ENCODE peak calls at places on chromosomes 5 and 9, in ten cellular contexts. One of them, this sample, is unnamed.

GRCh38 chr5:76521240-76521758 is 101.9 kb downstream of the F2RL2 start:
- DNase-seq in hippocampal formation: no peak
- DNase-seq in occipital lobe: no peak
- DNase-seq in SHP77: no peak
- DNase-seq in EL: peak
- DNase-seq in stomach: no peak
- DNase-seq in left ventricle myocardium inferior: no peak
- DNase-seq in bronchial epithelial cell: peak
- DNase-seq in cardiac muscle cell: peak
- DNase-seq in fibroblast of pulmonary artery: peak
- DNase-seq in this sample: no peak

GRCh38 chr5:158124606-158125316 is 265.8 kb upstream of the CLINT1 start:
- DNase-seq in hippocampal formation: no peak
- DNase-seq in occipital lobe: no peak
- DNase-seq in SHP77: no peak
- DNase-seq in EL: no peak
- DNase-seq in stomach: no peak
- DNase-seq in left ventricle myocardium inferior: no peak
- DNase-seq in bronchial epithelial cell: no peak
- DNase-seq in cardiac muscle cell: no peak
- DNase-seq in fibroblast of pulmonary artery: no peak
- DNase-seq in this sample: no peak

GRCh38 chr5:53819482-53819881 is 259.0 kb downstream of the NDUFS4 start:
- DNase-seq in hippocampal formation: no peak
- DNase-seq in occipital lobe: no peak
- DNase-seq in SHP77: no peak
- DNase-seq in EL: no peak
- DNase-seq in stomach: no peak
- DNase-seq in left ventricle myocardium inferior: no peak
- DNase-seq in bronchial epithelial cell: no peak
- DNase-seq in cardiac muscle cell: no peak
- DNase-seq in fibroblast of pulmonary artery: no peak
- DNase-seq in this sample: no peak

GRCh38 chr9:126057461-126057860 is 269.2 kb upstream of the MVB12B start:
- DNase-seq in hippocampal formation: no peak
- DNase-seq in occipital lobe: no peak
- DNase-seq in SHP77: no peak
- DNase-seq in EL: no peak
- DNase-seq in stomach: no peak
- DNase-seq in left ventricle myocardium inferior: no peak
- DNase-seq in bronchial epithelial cell: no peak
- DNase-seq in cardiac muscle cell: no peak
- DNase-seq in fibroblast of pulmonary artery: no peak
- DNase-seq in this sample: no peak

GRCh38 chr9:13863112-13863511 is 450.8 kb downstream of the NFIB start:
- DNase-seq in hippocampal formation: peak
- DNase-seq in occipital lobe: peak
- DNase-seq in SHP77: no peak
- DNase-seq in EL: no peak
- DNase-seq in stomach: no peak
- DNase-seq in left ventricle myocardium inferior: peak
- DNase-seq in bronchial epithelial cell: no peak
- DNase-seq in cardiac muscle cell: peak
- DNase-seq in fibroblast of pulmonary artery: peak
- DNase-seq in this sample: no peak

GRCh38 chr9:106797299-106797698 is 65.7 kb upstream of the ZNF462 start:
- DNase-seq in hippocampal formation: no peak
- DNase-seq in occipital lobe: no peak
- DNase-seq in SHP77: no peak
- DNase-seq in EL: peak
- DNase-seq in stomach: no peak
- DNase-seq in left ventricle myocardium inferior: no peak
- DNase-seq in bronchial epithelial cell: peak
- DNase-seq in cardiac muscle cell: no peak
- DNase-seq in fibroblast of pulmonary artery: no peak
- DNase-seq in this sample: no peak

GRCh38 chr9:3698531-3698930 is 172.7 kb upstream of the RFX3 start:
- DNase-seq in hippocampal formation: no peak
- DNase-seq in occipital lobe: no peak
- DNase-seq in SHP77: no peak
- DNase-seq in EL: no peak
- DNase-seq in stomach: no peak
- DNase-seq in left ventricle myocardium inferior: no peak
- DNase-seq in bronchial epithelial cell: no peak
- DNase-seq in cardiac muscle cell: no peak
- DNase-seq in fibroblast of pulmonary artery: no peak
- DNase-seq in this sample: no peak

GRCh38 chr9:101705135-101705661 is 33.2 kb downstream of the GRIN3A start:
- DNase-seq in hippocampal formation: peak
- DNase-seq in occipital lobe: no peak
- DNase-seq in SHP77: peak
- DNase-seq in EL: peak
- DNase-seq in stomach: no peak
- DNase-seq in left ventricle myocardium inferior: peak
- DNase-seq in bronchial epithelial cell: peak
- DNase-seq in cardiac muscle cell: no peak
- DNase-seq in fibroblast of pulmonary artery: no peak
- DNase-seq in this sample: peak

GRCh38 chr9:128494108-128494742 is 10.3 kb upstream of the GLE1 start:
- DNase-seq in hippocampal formation: no peak
- DNase-seq in occipital lobe: no peak
- DNase-seq in SHP77: peak
- DNase-seq in EL: no peak
- DNase-seq in stomach: peak
- DNase-seq in left ventricle myocardium inferior: peak
- DNase-seq in bronchial epithelial cell: no peak
- DNase-seq in cardiac muscle cell: peak
- DNase-seq in fibroblast of pulmonary artery: peak
- DNase-seq in this sample: peak

GRCh38 chr9:134570151-134570621 is 71.4 kb upstream of the COL5A1 start:
- DNase-seq in hippocampal formation: no peak
- DNase-seq in occipital lobe: no peak
- DNase-seq in SHP77: no peak
- DNase-seq in EL: no peak
- DNase-seq in stomach: peak
- DNase-seq in left ventricle myocardium inferior: peak
- DNase-seq in bronchial epithelial cell: no peak
- DNase-seq in cardiac muscle cell: no peak
- DNase-seq in fibroblast of pulmonary artery: no peak
- DNase-seq in this sample: no peak

GRCh38 chr5:56075361-56075760 is 80.6 kb upstream of the IL6ST start:
- DNase-seq in hippocampal formation: no peak
- DNase-seq in occipital lobe: no peak
- DNase-seq in SHP77: no peak
- DNase-seq in EL: no peak
- DNase-seq in stomach: no peak
- DNase-seq in left ventricle myocardium inferior: peak
- DNase-seq in bronchial epithelial cell: no peak
- DNase-seq in cardiac muscle cell: peak
- DNase-seq in fibroblast of pulmonary artery: peak
- DNase-seq in this sample: no peak

GRCh38 chr9:82970359-82970758 is 92.6 kb downstream of the RASEF start:
- DNase-seq in hippocampal formation: no peak
- DNase-seq in occipital lobe: no peak
- DNase-seq in SHP77: no peak
- DNase-seq in EL: no peak
- DNase-seq in stomach: no peak
- DNase-seq in left ventricle myocardium inferior: no peak
- DNase-seq in bronchial epithelial cell: peak
- DNase-seq in cardiac muscle cell: no peak
- DNase-seq in fibroblast of pulmonary artery: no peak
- DNase-seq in this sample: no peak

GRCh38 chr5:43700591-43700990 is 97.6 kb downstream of the NNT start:
- DNase-seq in hippocampal formation: no peak
- DNase-seq in occipital lobe: no peak
- DNase-seq in SHP77: no peak
- DNase-seq in EL: no peak
- DNase-seq in stomach: no peak
- DNase-seq in left ventricle myocardium inferior: no peak
- DNase-seq in bronchial epithelial cell: no peak
- DNase-seq in cardiac muscle cell: no peak
- DNase-seq in fibroblast of pulmonary artery: no peak
- DNase-seq in this sample: no peak

GRCh38 chr5:23451156-23451555 is 56.3 kb upstream of the PRDM9 start:
- DNase-seq in hippocampal formation: no peak
- DNase-seq in occipital lobe: no peak
- DNase-seq in SHP77: no peak
- DNase-seq in EL: no peak
- DNase-seq in stomach: no peak
- DNase-seq in left ventricle myocardium inferior: no peak
- DNase-seq in bronchial epithelial cell: peak
- DNase-seq in cardiac muscle cell: no peak
- DNase-seq in fibroblast of pulmonary artery: no peak
- DNase-seq in this sample: no peak

GRCh38 chr5:14503017-14503680 is 78.4 kb upstream of the OTULINL start:
- DNase-seq in hippocampal formation: no peak
- DNase-seq in occipital lobe: no peak
- DNase-seq in SHP77: no peak
- DNase-seq in EL: no peak
- DNase-seq in stomach: no peak
- DNase-seq in left ventricle myocardium inferior: peak
- DNase-seq in bronchial epithelial cell: no peak
- DNase-seq in cardiac muscle cell: no peak
- DNase-seq in fibroblast of pulmonary artery: no peak
- DNase-seq in this sample: no peak

GRCh38 chr5:134226441-134227192 is 744 bp upstream of the PPP2CA start:
- DNase-seq in hippocampal formation: no peak
- DNase-seq in occipital lobe: no peak
- DNase-seq in SHP77: peak
- DNase-seq in EL: peak
- DNase-seq in stomach: peak
- DNase-seq in left ventricle myocardium inferior: no peak
- DNase-seq in bronchial epithelial cell: peak
- DNase-seq in cardiac muscle cell: no peak
- DNase-seq in fibroblast of pulmonary artery: peak
- DNase-seq in this sample: peak

GRCh38 chr5:161412792-161413191 is 133.7 kb downstream of the GABRB2 start:
- DNase-seq in hippocampal formation: no peak
- DNase-seq in occipital lobe: no peak
- DNase-seq in SHP77: no peak
- DNase-seq in EL: no peak
- DNase-seq in stomach: no peak
- DNase-seq in left ventricle myocardium inferior: no peak
- DNase-seq in bronchial epithelial cell: no peak
- DNase-seq in cardiac muscle cell: no peak
- DNase-seq in fibroblast of pulmonary artery: no peak
- DNase-seq in this sample: no peak

GRCh38 chr9:71119746-71120145 is 1.7 kb downstream of the TRPM3 start:
- DNase-seq in hippocampal formation: no peak
- DNase-seq in occipital lobe: no peak
- DNase-seq in SHP77: no peak
- DNase-seq in EL: no peak
- DNase-seq in stomach: no peak
- DNase-seq in left ventricle myocardium inferior: no peak
- DNase-seq in bronchial epithelial cell: no peak
- DNase-seq in cardiac muscle cell: no peak
- DNase-seq in fibroblast of pulmonary artery: no peak
- DNase-seq in this sample: no peak

GRCh38 chr5:121984250-121984649 is 22.5 kb downstream of the SRFBP1 start:
- DNase-seq in hippocampal formation: no peak
- DNase-seq in occipital lobe: no peak
- DNase-seq in SHP77: no peak
- DNase-seq in EL: no peak
- DNase-seq in stomach: no peak
- DNase-seq in left ventricle myocardium inferior: no peak
- DNase-seq in bronchial epithelial cell: no peak
- DNase-seq in cardiac muscle cell: no peak
- DNase-seq in fibroblast of pulmonary artery: no peak
- DNase-seq in this sample: no peak

GRCh38 chr9:37653385-37653784 is 2.6 kb downstream of the FRMPD1 start:
- DNase-seq in hippocampal formation: no peak
- DNase-seq in occipital lobe: no peak
- DNase-seq in SHP77: no peak
- DNase-seq in EL: no peak
- DNase-seq in stomach: no peak
- DNase-seq in left ventricle myocardium inferior: no peak
- DNase-seq in bronchial epithelial cell: no peak
- DNase-seq in cardiac muscle cell: no peak
- DNase-seq in fibroblast of pulmonary artery: no peak
- DNase-seq in this sample: no peak

GRCh38 chr9:93112116-93112863 is 16.3 kb downstream of the CARD19 start:
- DNase-seq in hippocampal formation: no peak
- DNase-seq in occipital lobe: no peak
- DNase-seq in SHP77: no peak
- DNase-seq in EL: no peak
- DNase-seq in stomach: no peak
- DNase-seq in left ventricle myocardium inferior: peak
- DNase-seq in bronchial epithelial cell: no peak
- DNase-seq in cardiac muscle cell: no peak
- DNase-seq in fibroblast of pulmonary artery: no peak
- DNase-seq in this sample: no peak

GRCh38 chr9:16726023-16726422 is 144.4 kb downstream of the BNC2 start:
- DNase-seq in hippocampal formation: no peak
- DNase-seq in occipital lobe: no peak
- DNase-seq in SHP77: no peak
- DNase-seq in EL: peak
- DNase-seq in stomach: no peak
- DNase-seq in left ventricle myocardium inferior: no peak
- DNase-seq in bronchial epithelial cell: no peak
- DNase-seq in cardiac muscle cell: peak
- DNase-seq in fibroblast of pulmonary artery: peak
- DNase-seq in this sample: no peak

This sample was measured in NCI-H774.